ENCODE peak calls at places on chromosomes 7 and 10, in six cellular contexts. One of them, this sample, is unnamed.

GRCh38 chr10:77286851-77287250 is 350.8 kb downstream of the KCNMA1 start:
- DNase-seq in lung: no peak
- DNase-seq in bronchial epithelial cell: no peak
- DNase-seq in A549: no peak
- DNase-seq in lower lobe of right lung: no peak
- DNase-seq in endothelial cell: no peak
- DNase-seq in this sample: no peak

GRCh38 chr7:47269466-47269836 is 312.5 kb downstream of the TNS3 start:
- DNase-seq in A549: no peak
- DNase-seq in bronchial epithelial cell: no peak
- DNase-seq in lung: no peak
- DNase-seq in endothelial cell: no peak
- DNase-seq in lower lobe of right lung: no peak
- DNase-seq in this sample: no peak

GRCh38 chr7:158791133-158791532 is 38.2 kb downstream of the ESYT2 start:
- DNase-seq in endothelial cell: no peak
- DNase-seq in lung: no peak
- DNase-seq in lower lobe of right lung: no peak
- DNase-seq in A549: no peak
- DNase-seq in bronchial epithelial cell: peak
- DNase-seq in this sample: no peak

GRCh38 chr10:6056411-6057135 is 5.6 kb downstream of the IL2RA start:
- DNase-seq in lower lobe of right lung: no peak
- DNase-seq in lung: no peak
- DNase-seq in endothelial cell: no peak
- DNase-seq in bronchial epithelial cell: no peak
- DNase-seq in A549: no peak
- DNase-seq in this sample: no peak

GRCh38 chr7:158836692-158837091 is 7.4 kb upstream of the ESYT2 start:
- DNase-seq in lung: no peak
- DNase-seq in bronchial epithelial cell: no peak
- DNase-seq in lower lobe of right lung: no peak
- DNase-seq in endothelial cell: no peak
- DNase-seq in A549: no peak
- DNase-seq in this sample: no peak

GRCh38 chr7:108570146-108570755 is 577 bp downstream of the DNAJB9 start:
- DNase-seq in bronchial epithelial cell: peak
- DNase-seq in endothelial cell: peak
- DNase-seq in A549: peak
- DNase-seq in lower lobe of right lung: peak
- DNase-seq in lung: peak
- DNase-seq in this sample: peak

GRCh38 chr10:35735412-35735811 is 93.3 kb upstream of the FZD8 start:
- DNase-seq in lung: no peak
- DNase-seq in endothelial cell: no peak
- DNase-seq in bronchial epithelial cell: peak
- DNase-seq in A549: no peak
- DNase-seq in lower lobe of right lung: no peak
- DNase-seq in this sample: peak

GRCh38 chr7:108239501-108240225 is 109.5 kb upstream of the LAMB4 start:
- DNase-seq in endothelial cell: no peak
- DNase-seq in bronchial epithelial cell: no peak
- DNase-seq in lung: no peak
- DNase-seq in lower lobe of right lung: no peak
- DNase-seq in A549: no peak
- DNase-seq in this sample: no peak

GRCh38 chr7:106618480-106618879 is 42.5 kb downstream of the CCDC71L start:
- DNase-seq in A549: no peak
- DNase-seq in lower lobe of right lung: no peak
- DNase-seq in bronchial epithelial cell: no peak
- DNase-seq in endothelial cell: no peak
- DNase-seq in lung: no peak
- DNase-seq in this sample: peak

GRCh38 chr10:29623797-29624196 is 11.0 kb downstream of the SVIL start:
- DNase-seq in lung: no peak
- DNase-seq in A549: no peak
- DNase-seq in endothelial cell: no peak
- DNase-seq in bronchial epithelial cell: peak
- DNase-seq in lower lobe of right lung: no peak
- DNase-seq in this sample: no peak

GRCh38 chr10:9010093-9010492 is 955.6 kb downstream of the GATA3 start:
- DNase-seq in lung: no peak
- DNase-seq in bronchial epithelial cell: no peak
- DNase-seq in A549: no peak
- DNase-seq in endothelial cell: no peak
- DNase-seq in lower lobe of right lung: no peak
- DNase-seq in this sample: no peak

GRCh38 chr7:102914585-102914984 is 1.8 kb downstream of the LRRC17 start:
- DNase-seq in lower lobe of right lung: no peak
- DNase-seq in bronchial epithelial cell: no peak
- DNase-seq in endothelial cell: no peak
- DNase-seq in lung: no peak
- DNase-seq in A549: no peak
- DNase-seq in this sample: peak

GRCh38 chr10:13271552-13272163 is 28.2 kb downstream of the PHYH start:
- DNase-seq in bronchial epithelial cell: peak
- DNase-seq in endothelial cell: peak
- DNase-seq in A549: peak
- DNase-seq in lung: no peak
- DNase-seq in lower lobe of right lung: no peak
- DNase-seq in this sample: no peak

GRCh38 chr10:3172446-3173172 is at the start of gene PITRM1:
- DNase-seq in A549: peak
- DNase-seq in lower lobe of right lung: peak
- DNase-seq in bronchial epithelial cell: peak
- DNase-seq in lung: peak
- DNase-seq in endothelial cell: peak
- DNase-seq in this sample: peak

GRCh38 chr7:137381045-137381444 is 37.5 kb upstream of the PTN start:
- DNase-seq in lung: no peak
- DNase-seq in lower lobe of right lung: no peak
- DNase-seq in bronchial epithelial cell: no peak
- DNase-seq in A549: no peak
- DNase-seq in endothelial cell: no peak
- DNase-seq in this sample: no peak
- TF ChIP-seq CTCF in lung: no peak
- TF ChIP-seq CTCF in lower lobe of right lung: no peak
- TF ChIP-seq CTCF in bronchial epithelial cell: no peak
- TF ChIP-seq CTCF in A549: no peak
- TF ChIP-seq CTCF in endothelial cell: no peak
- TF ChIP-seq CTCF in this sample: no peak

GRCh38 chr10:16853201-16853600 is 36.0 kb upstream of the RSU1 start:
- DNase-seq in A549: no peak
- DNase-seq in lung: no peak
- DNase-seq in bronchial epithelial cell: peak
- DNase-seq in lower lobe of right lung: no peak
- DNase-seq in endothelial cell: no peak
- DNase-seq in this sample: peak
- TF ChIP-seq CTCF in A549: peak
- TF ChIP-seq CTCF in lung: no peak
- TF ChIP-seq CTCF in bronchial epithelial cell: peak
- TF ChIP-seq CTCF in lower lobe of right lung: no peak
- TF ChIP-seq CTCF in endothelial cell: no peak
- TF ChIP-seq CTCF in this sample: peak

GRCh38 chr10:106401161-106401560 is 763.3 kb downstream of the SORCS1 start:
- DNase-seq in lung: no peak
- DNase-seq in bronchial epithelial cell: peak
- DNase-seq in lower lobe of right lung: no peak
- DNase-seq in endothelial cell: no peak
- DNase-seq in A549: no peak
- DNase-seq in this sample: peak
- TF ChIP-seq CTCF in lung: no peak
- TF ChIP-seq CTCF in bronchial epithelial cell: peak
- TF ChIP-seq CTCF in lower lobe of right lung: no peak
- TF ChIP-seq CTCF in endothelial cell: peak
- TF ChIP-seq CTCF in A549: no peak
- TF ChIP-seq CTCF in this sample: peak

DNA sequence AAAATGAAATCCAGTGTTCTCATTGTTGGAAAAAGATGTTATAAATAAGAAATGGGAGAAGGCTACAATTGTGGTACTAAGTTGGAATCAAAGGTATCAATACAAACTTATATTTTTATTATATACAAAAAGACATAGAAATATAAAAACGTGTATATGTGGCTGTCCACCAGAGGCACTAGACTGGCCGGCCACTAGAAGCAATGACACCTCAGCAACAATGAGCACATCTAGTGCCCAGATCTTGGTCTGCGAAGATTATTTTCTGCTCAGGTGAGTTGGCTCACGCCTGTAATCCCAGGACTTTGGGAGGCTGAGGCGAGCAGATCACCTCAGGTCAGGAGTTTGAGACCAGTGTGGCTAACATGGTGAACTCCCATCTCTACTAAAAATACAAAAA is 21.6 kb downstream of the IDE start:
- DNase-seq in lower lobe of right lung: no peak
- DNase-seq in lung: no peak
- DNase-seq in bronchial epithelial cell: no peak
- DNase-seq in endothelial cell: no peak
- DNase-seq in A549: no peak
- DNase-seq in this sample: no peak
- TF ChIP-seq CTCF in lower lobe of right lung: no peak
- TF ChIP-seq CTCF in lung: no peak
- TF ChIP-seq CTCF in bronchial epithelial cell: peak
- TF ChIP-seq CTCF in endothelial cell: peak
- TF ChIP-seq CTCF in A549: peak
- TF ChIP-seq CTCF in this sample: peak

GRCh38 chr10:97138174-97138573 is 47.6 kb downstream of the SLIT1 start:
- DNase-seq in lower lobe of right lung: no peak
- DNase-seq in lung: no peak
- DNase-seq in bronchial epithelial cell: no peak
- DNase-seq in endothelial cell: peak
- DNase-seq in A549: peak
- DNase-seq in this sample: no peak
- TF ChIP-seq CTCF in lower lobe of right lung: no peak
- TF ChIP-seq CTCF in lung: no peak
- TF ChIP-seq CTCF in bronchial epithelial cell: no peak
- TF ChIP-seq CTCF in endothelial cell: no peak
- TF ChIP-seq CTCF in A549: peak
- TF ChIP-seq CTCF in this sample: no peak

GRCh38 chr7:50782376-50783208 is at the start of gene GRB10:
- DNase-seq in endothelial cell: peak
- DNase-seq in bronchial epithelial cell: no peak
- DNase-seq in lung: no peak
- DNase-seq in A549: no peak
- DNase-seq in lower lobe of right lung: peak
- DNase-seq in this sample: no peak
- TF ChIP-seq CTCF in endothelial cell: no peak
- TF ChIP-seq CTCF in bronchial epithelial cell: peak
- TF ChIP-seq CTCF in lung: no peak
- TF ChIP-seq CTCF in A549: peak
- TF ChIP-seq CTCF in lower lobe of right lung: no peak
- TF ChIP-seq CTCF in this sample: peak

DNA sequence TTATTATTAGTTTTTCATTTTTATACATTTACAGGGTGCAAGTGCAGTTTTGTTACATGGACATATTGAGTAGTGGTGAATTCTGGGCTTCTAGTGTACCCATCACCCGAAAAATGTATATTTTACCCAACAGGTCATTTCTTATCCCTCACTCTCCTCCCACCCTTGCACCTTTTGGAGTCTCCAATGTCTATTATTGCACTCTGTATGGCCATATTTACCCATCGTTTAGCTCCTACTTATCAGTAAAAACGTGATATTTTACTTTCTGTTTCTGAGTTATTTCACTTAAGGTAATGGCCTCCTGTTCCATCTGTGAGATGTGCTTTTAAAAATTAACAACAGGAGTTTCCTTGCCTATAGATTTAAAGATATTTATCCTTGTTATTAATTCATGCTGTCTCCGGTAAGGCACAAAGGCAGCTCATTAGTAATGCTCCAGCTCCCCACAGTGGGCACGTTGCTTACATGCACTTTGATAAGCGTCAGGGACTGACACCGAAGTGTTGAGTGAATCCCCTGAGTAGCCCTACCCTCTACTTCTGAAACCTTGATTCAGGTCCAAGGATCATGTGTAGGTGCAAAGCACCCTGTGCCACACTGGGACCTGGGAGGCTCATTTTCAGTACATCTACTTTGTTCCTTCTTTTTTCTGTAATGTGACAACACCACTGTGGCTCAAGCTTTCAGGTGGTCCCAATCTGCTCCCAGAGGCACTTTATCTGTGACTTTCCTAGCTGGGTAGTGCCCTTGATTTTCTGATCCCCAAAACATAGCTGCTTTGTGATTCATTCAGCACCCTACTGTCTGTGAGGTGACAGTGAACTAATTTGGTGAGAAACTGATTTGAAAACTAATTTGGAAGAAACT is 27.3 kb downstream of the HYAL4 start:
- DNase-seq in endothelial cell: peak
- DNase-seq in bronchial epithelial cell: peak
- DNase-seq in A549: peak
- DNase-seq in lower lobe of right lung: no peak
- DNase-seq in lung: peak
- DNase-seq in this sample: peak
- TF ChIP-seq CTCF in endothelial cell: no peak
- TF ChIP-seq CTCF in bronchial epithelial cell: peak
- TF ChIP-seq CTCF in A549: peak
- TF ChIP-seq CTCF in lower lobe of right lung: peak
- TF ChIP-seq CTCF in lung: peak
- TF ChIP-seq CTCF in this sample: peak